ENCODE peak calls at places on chromosomes 1 and 21, in four cellular contexts. C, E, L and W are unnamed samples.

GRCh38 chr1:150789396-150789795 is 18.7 kb downstream of the CTSK start:
- DNase-seq in C (no peak), E (no peak), L (no peak), W (no peak)

GRCh38 chr1:101175474-101175873 is 61.3 kb upstream of the S1PR1 start:
- DNase-seq in C (no peak), E (no peak), L (no peak), W (no peak)

GRCh38 chr1:204313675-204314074 is 46.1 kb downstream of the PLEKHA6 start:
- DNase-seq in C (no peak), E (no peak), L (no peak), W (no peak)

GRCh38 chr1:204670152-204670927 is 15.2 kb downstream of the LRRN2 start:
- DNase-seq in C (no peak), E (no peak), L (no peak), W (no peak)

GRCh38 chr1:63935553-63935952 is 161.7 kb downstream of the ROR1 start:
- DNase-seq in C (no peak), E (no peak), L (no peak), W (no peak)

GRCh38 chr1:167640051-167640450 is 10.0 kb downstream of the RCSD1 start:
- DNase-seq in C (no peak), E (no peak), L (no peak), W (peak)

GRCh38 chr1:18007391-18008106 is 100.0 kb upstream of the IGSF21 start:
- DNase-seq in C (no peak), E (no peak), L (no peak), W (no peak)

GRCh38 chr1:171422489-171422888 is 62.8 kb upstream of the PRRC2C start:
- DNase-seq in C (no peak), E (no peak), L (no peak), W (no peak)

GRCh38 chr1:235069171-235069570 is 59.5 kb downstream of the TOMM20 start:
- DNase-seq in C (no peak), E (no peak), L (no peak), W (no peak)

GRCh38 chr1:226714148-226714547 is 24.9 kb downstream of the ITPKB start:
- DNase-seq in C (no peak), E (no peak), L (no peak), W (no peak)

GRCh38 chr1:219416598-219417238 is 196.2 kb downstream of the ZC3H11B start:
- DNase-seq in C (no peak), E (no peak), L (no peak), W (peak)

GRCh38 chr1:42332877-42333276 is 2.2 kb downstream of the FOXJ3 start:
- DNase-seq in C (no peak), E (no peak), L (no peak), W (no peak)

GRCh38 chr1:157132602-157133167 is 5.5 kb downstream of the ETV3 start:
- DNase-seq in C (no peak), E (no peak), L (no peak), W (no peak)

GRCh38 chr1:157134442-157134841 is 3.8 kb downstream of the ETV3 start:
- DNase-seq in C (no peak), E (no peak), L (no peak), W (no peak)

GRCh38 chr1:157135070-157135469 is 3.1 kb downstream of the ETV3 start:
- DNase-seq in C (no peak), E (no peak), L (no peak), W (no peak)

GRCh38 chr1:157132111-157132510 is 6.1 kb downstream of the ETV3 start:
- DNase-seq in C (no peak), E (no peak), L (no peak), W (no peak)

DNA sequence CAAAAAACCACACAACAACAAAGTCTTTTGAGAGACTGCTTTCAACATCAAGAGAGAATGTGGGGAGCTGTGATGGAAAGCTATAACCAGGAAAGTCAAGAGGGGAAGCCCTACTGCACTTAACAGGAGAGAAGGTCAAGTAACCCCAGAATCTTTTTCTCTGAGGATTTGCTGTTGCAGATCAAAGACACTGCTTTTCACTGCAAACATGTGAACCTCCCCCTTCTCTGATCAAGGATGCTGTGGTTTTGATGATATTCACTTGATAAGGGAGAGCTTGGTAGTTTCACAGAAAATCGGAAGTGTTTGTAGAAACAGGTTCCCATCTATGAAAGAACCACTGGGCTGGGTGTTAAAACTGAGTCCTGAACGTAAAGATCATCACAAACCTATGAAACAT is 4.8 kb downstream of the ETV3 start:
- DNase-seq in C (no peak), E (no peak), L (no peak), W (no peak)
- TF ChIP-seq POLR2A in C (no peak), E (no peak), L (no peak), W (no peak)

DNA sequence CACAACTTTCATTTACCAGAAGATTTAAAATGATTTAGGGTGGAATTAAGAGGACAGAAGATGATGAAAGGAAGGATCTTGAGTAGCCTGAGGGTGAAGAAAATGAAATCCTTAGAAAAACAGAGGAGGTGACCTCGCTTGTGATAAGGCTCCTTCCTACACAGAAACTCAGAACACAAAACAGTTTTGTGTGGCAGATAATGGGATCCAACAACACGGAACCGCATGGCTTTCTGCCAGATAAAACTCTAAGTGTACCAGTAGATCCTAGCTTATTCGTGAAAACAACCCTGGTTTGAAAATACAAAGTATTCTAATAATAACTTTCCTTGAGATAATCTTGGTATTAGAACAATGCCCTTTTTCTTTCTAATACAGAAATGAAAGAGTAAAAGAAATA is 74.0 kb upstream of the EXO1 start:
- DNase-seq in C (no peak), E (no peak), L (no peak), W (no peak)
- TF ChIP-seq POLR2A in C (no peak), E (no peak), L (no peak), W (no peak)

DNA sequence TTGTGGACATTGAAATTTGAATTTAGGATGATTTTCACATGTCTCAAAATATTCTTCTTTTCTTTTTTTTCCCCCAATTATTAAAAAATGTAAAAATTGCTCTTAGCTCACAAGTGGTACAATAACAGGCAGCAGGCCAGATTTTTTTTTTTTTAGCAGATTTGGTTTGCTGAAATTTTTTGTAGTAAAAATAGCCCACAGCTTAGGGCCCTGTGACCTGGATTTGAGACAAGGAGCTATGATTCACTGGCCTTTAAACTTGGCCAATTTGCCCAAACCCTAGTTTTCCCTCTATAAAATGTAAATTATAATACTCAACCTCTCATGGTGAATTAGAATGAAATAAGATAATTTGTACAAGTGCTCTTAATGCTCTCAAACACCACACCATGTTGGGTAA is 253.8 kb downstream of the DYRK1A start:
- DNase-seq in C (no peak), E (no peak), L (no peak), W (no peak)
- TF ChIP-seq POLR2A in C (no peak), E (no peak), L (no peak), W (no peak)

GRCh38 chr1:228977741-228978140 is 242.5 kb downstream of the RHOU start:
- DNase-seq in C (peak), E (no peak), L (no peak), W (no peak)
- TF ChIP-seq POLR2A in C (no peak), E (no peak), L (no peak), W (no peak)